ENCODE peak calls at places on chromosomes 4 and X, in five cellular contexts. C, L, M, H and J are unnamed samples.
A peak's percentile ranks its signal among the peaks of the same experiment; 100 is the strongest.

GRCh38 chrX:54447461-54447860 is 7.3 kb downstream of the TSR2 start:
- DNase-seq in H (no peak), L (no peak), M (no peak), C (peak; percentile 5), J (peak; percentile 4)

GRCh38 chr4:139483000-139483399 is 29.1 kb downstream of the RAB33B start:
- DNase-seq in L (no peak), M (no peak), C (no peak), H (no peak), J (no peak)

GRCh38 chr4:121726642-121727268 is 30.0 kb upstream of the ANXA5 start:
- DNase-seq in H (no peak), C (peak; percentile 57), M (peak; percentile 48), L (no peak), J (peak; percentile 83)

GRCh38 chr4:8205749-8206611 is 6.9 kb downstream of the SH3TC1 start:
- DNase-seq in L (no peak), M (no peak), C (no peak), H (no peak), J (no peak)

GRCh38 chr4:109811707-109812106 is 3.9 kb upstream of the GAR1 start:
- DNase-seq in H (no peak), L (no peak), M (no peak), C (no peak), J (no peak)

GRCh38 chr4:88765729-88766128 is 68.1 kb upstream of the NAP1L5 start:
- DNase-seq in H (no peak), L (peak; percentile 30), C (no peak), M (peak; percentile 76), J (peak; percentile 83)

GRCh38 chr4:28557755-28558154 is 1697.1 kb downstream of the STIM2 start:
- DNase-seq in L (no peak), C (no peak), H (no peak), M (peak; percentile 19), J (peak; percentile 46)

GRCh38 chrX:102899940-102900916 is 36.8 kb upstream of the RAB40AL start:
- DNase-seq in L (peak; percentile 18), C (peak; percentile 59), H (peak; percentile 68), M (peak; percentile 80), J (peak; percentile 75)

GRCh38 chr4:2526559-2526958 is 9.9 kb upstream of the FAM193A start:
- DNase-seq in M (no peak), H (no peak), L (no peak), C (no peak), J (no peak)

GRCh38 chr4:73721901-73722300 is 18.5 kb upstream of the CXCL8 start:
- DNase-seq in L (no peak), M (peak; percentile 73), H (no peak), C (no peak), J (peak; percentile 31)

GRCh38 chrX:48956728-48957414 is 536 bp downstream of the OTUD5 start:
- DNase-seq in L (no peak), C (peak; percentile 15), H (no peak), M (no peak), J (no peak)

GRCh38 chr4:158667651-158668198 is 4.0 kb downstream of the C4orf46 start:
- DNase-seq in C (peak; percentile 22), L (no peak), H (no peak), M (peak; percentile 16), J (peak; percentile 7)

GRCh38 chr4:2761035-2761923 is 5.1 kb upstream of the TNIP2 start:
- DNase-seq in M (no peak), C (no peak), L (no peak), H (no peak), J (no peak)

GRCh38 chrX:78182881-78183280 is 43.4 kb upstream of the TAF9B start:
- DNase-seq in H (no peak), M (no peak), C (no peak), L (no peak), J (no peak)

GRCh38 chr4:139300431-139301142 is 718 bp upstream of the NAA15 start:
- DNase-seq in L (no peak), C (peak; percentile 35), H (no peak), M (peak; percentile 62), J (peak; percentile 63)

GRCh38 chrX:36844857-36845256 is 163.3 kb upstream of the FAM47C start:
- DNase-seq in L (no peak), C (no peak), H (no peak), M (no peak), J (no peak)

GRCh38 chrX:140563893-140564292 is 59.0 kb upstream of the SOX3 start:
- DNase-seq in C (no peak), H (no peak), L (no peak), M (no peak), J (no peak)

GRCh38 chrX:114952696-114953095 is 64.7 kb downstream of the IL13RA2 start:
- DNase-seq in H (no peak), C (no peak), L (no peak), M (no peak), J (no peak)
- TF ChIP-seq CTCF in H (no peak), C (no peak), L (no peak), M (no peak), J (no peak)

DNA sequence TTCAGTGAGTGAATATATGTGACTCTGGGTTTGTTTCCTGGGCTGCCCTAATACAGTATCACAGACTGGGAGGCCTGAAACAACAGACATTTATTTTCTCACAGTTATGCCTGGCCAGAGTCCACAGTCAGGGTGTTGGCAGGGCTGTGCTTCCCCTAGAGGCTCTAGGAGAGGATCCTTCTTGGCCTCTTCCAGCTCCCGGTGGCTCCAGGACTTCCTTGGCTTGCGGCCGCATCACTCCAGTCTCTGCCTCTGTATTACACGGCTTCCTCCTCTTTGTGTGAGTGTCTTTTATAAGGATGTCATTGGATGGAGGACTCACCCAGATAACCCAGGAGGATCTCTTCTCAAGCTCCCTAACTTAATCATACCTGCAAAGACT is 5.2 kb upstream of the JAKMIP1 start:
- DNase-seq in L (no peak), C (no peak), M (no peak), H (no peak), J (no peak)
- TF ChIP-seq CTCF in L (no peak), C (no peak), M (no peak), H (no peak), J (no peak)

DNA sequence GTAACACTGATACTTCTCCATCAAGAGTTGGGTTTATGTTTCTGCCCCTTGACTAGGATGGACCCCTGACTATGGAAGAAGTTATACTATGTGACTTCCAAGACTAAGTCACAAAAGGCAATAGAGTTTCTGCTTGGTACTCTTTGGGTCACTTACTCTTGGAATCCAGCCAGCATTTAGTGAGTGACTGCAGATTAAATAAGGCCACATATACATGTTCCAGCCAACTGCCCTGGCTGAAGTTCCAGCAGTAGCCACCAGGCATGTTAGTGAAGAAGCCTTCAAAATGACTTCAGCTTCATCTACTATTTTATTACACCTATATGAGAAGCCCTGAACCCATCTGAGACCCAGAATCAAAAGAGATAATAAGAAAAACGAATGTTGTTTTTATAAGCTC is 524.0 kb downstream of the DMD start:
- DNase-seq in M (no peak), H (no peak), C (no peak), L (no peak), J (no peak)
- TF ChIP-seq CTCF in M (peak; percentile 14), H (no peak), C (no peak), L (no peak), J (no peak)

GRCh38 chrX:121323337-121323736 is 275.9 kb downstream of the GLUD2 start:
- DNase-seq in M (no peak), H (no peak), C (no peak), L (no peak), J (no peak)

DNA sequence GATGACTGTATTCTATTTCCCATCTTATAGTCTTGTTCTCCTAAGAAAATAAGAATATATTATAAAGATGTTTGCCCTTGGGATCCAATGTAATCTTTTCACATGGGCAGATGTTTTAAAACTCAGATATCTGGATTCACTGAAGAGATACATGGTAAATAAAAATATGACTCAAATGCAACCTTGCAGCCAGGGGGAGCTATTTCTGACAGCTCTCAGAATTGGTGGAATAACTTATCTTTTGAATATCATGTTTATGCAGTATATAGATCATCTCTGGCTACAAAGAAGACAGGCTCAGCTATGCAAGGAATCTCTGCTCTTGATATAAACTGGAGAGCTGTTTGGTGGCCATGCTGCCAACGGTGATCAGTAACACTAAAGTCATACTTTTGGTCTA is 274.7 kb downstream of the GLUD2 start:
- DNase-seq in L (no peak), H (no peak), M (peak; percentile 3), C (no peak), J (no peak)
- TF ChIP-seq CTCF in L (peak; percentile 25), H (no peak), M (peak; percentile 35), C (peak; percentile 15), J (peak; percentile 11)

GRCh38 chrX:47645530-47645929 is 4.8 kb downstream of the ELK1 start:
- DNase-seq in C (no peak), L (no peak), H (no peak), M (no peak), J (no peak)

GRCh38 chrX:47644557-47645091 is 5.7 kb downstream of the ELK1 start:
- DNase-seq in L (no peak), C (peak; percentile 61), H (no peak), M (no peak), J (peak; percentile 43)

GRCh38 chrX:47646636-47647035 is 3.7 kb downstream of the ELK1 start:
- DNase-seq in M (no peak), C (no peak), H (no peak), L (no peak), J (no peak)

GRCh38 chrX:47648376-47648775 is 2.0 kb downstream of the ELK1 start:
- DNase-seq in H (no peak), M (no peak), C (no peak), L (no peak), J (no peak)

DNA sequence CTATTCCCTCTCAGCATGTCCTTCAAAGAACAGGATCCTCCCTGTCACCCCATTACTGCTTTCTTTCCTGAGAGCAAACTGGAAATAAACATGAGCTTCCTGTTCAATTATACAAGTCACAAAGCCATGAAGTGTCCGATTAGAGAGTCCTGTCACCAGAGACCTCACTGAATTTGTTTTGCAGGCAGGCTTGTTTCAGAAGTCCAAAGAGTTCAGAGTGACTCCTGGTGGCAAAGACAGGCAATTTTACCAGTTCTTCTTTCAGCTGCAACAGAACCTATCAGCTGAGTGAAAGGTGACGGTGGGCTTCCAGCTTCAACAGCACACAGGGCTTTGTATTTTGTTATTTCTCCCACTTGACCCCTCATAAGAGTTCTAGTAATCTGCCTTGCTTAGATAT is 6.4 kb downstream of the ELK1 start:
- DNase-seq in H (no peak), C (peak; percentile 51), M (no peak), L (no peak), J (peak; percentile 51)
- TF ChIP-seq CTCF in H (no peak), C (peak; percentile 55), M (peak; percentile 57), L (peak; percentile 41), J (peak; percentile 49)